ENCODE peak calls at places on chromosomes 4 and X, in four cellular contexts. One of them, this sample, is unnamed.

GRCh38 chrX:111492085-111492484 is 19.4 kb upstream of the SERTM2 start:
- DNase-seq in GM13977: no peak
- DNase-seq in HCEC 1CT: no peak
- DNase-seq in endodermal cell: no peak
- DNase-seq in this sample: no peak

GRCh38 chrX:100072286-100072685 is 337.8 kb downstream of the PCDH19 start:
- DNase-seq in endodermal cell: no peak
- DNase-seq in HCEC 1CT: no peak
- DNase-seq in GM13977: no peak
- DNase-seq in this sample: no peak

GRCh38 chr4:139665690-139666529 is at the start of gene MGST2:
- DNase-seq in HCEC 1CT: peak; percentile 14
- DNase-seq in endodermal cell: peak; percentile 90
- DNase-seq in GM13977: peak; percentile 57
- DNase-seq in this sample: peak; percentile 58

GRCh38 chrX:30992381-30992904 is 79.4 kb downstream of the FTHL17 start:
- DNase-seq in GM13977: no peak
- DNase-seq in HCEC 1CT: no peak
- DNase-seq in endodermal cell: no peak
- DNase-seq in this sample: no peak

GRCh38 chr4:174218127-174218790 is 65.2 kb downstream of the FBXO8 start:
- DNase-seq in HCEC 1CT: no peak
- DNase-seq in endodermal cell: peak; percentile 79
- DNase-seq in GM13977: no peak
- DNase-seq in this sample: no peak

GRCh38 chr4:42347076-42347475 is 50.2 kb upstream of the SHISA3 start:
- DNase-seq in GM13977: no peak
- DNase-seq in endodermal cell: no peak
- DNase-seq in HCEC 1CT: no peak
- DNase-seq in this sample: no peak

GRCh38 chrX:121103381-121103780 is 56.0 kb downstream of the GLUD2 start:
- DNase-seq in GM13977: no peak
- DNase-seq in HCEC 1CT: no peak
- DNase-seq in endodermal cell: no peak
- DNase-seq in this sample: no peak

GRCh38 chr4:43399726-43400125 is 507.2 kb downstream of the GRXCR1 start:
- DNase-seq in HCEC 1CT: no peak
- DNase-seq in GM13977: no peak
- DNase-seq in endodermal cell: no peak
- DNase-seq in this sample: no peak

GRCh38 chr4:95889662-95890061 is 49.8 kb downstream of the PDHA2 start:
- DNase-seq in endodermal cell: peak; percentile 77
- DNase-seq in GM13977: no peak
- DNase-seq in HCEC 1CT: no peak
- DNase-seq in this sample: no peak

GRCh38 chr4:12889054-12889453 is 595.1 kb downstream of the RAB28 start:
- DNase-seq in GM13977: no peak
- DNase-seq in HCEC 1CT: no peak
- DNase-seq in endodermal cell: no peak
- DNase-seq in this sample: no peak

GRCh38 chrX:140766024-140766611 is 56.6 kb downstream of the LINC00632 start:
- DNase-seq in HCEC 1CT: peak; percentile 24
- DNase-seq in GM13977: peak; percentile 37
- DNase-seq in endodermal cell: peak; percentile 84
- DNase-seq in this sample: peak; percentile 42

GRCh38 chr4:166989886-166990285 is 244.4 kb downstream of the SPOCK3 start:
- DNase-seq in GM13977: no peak
- DNase-seq in HCEC 1CT: no peak
- DNase-seq in endodermal cell: no peak
- DNase-seq in this sample: no peak

GRCh38 chr4:159487284-159487747 is 384.4 kb downstream of the RAPGEF2 start:
- DNase-seq in GM13977: peak; percentile 31
- DNase-seq in endodermal cell: peak; percentile 84
- DNase-seq in HCEC 1CT: peak; percentile 55
- DNase-seq in this sample: peak; percentile 69

GRCh38 chr4:3651267-3651846 is 114.8 kb upstream of the ADRA2C start:
- DNase-seq in HCEC 1CT: no peak
- DNase-seq in endodermal cell: no peak
- DNase-seq in GM13977: no peak
- DNase-seq in this sample: no peak

GRCh38 chrX:79367907-79368306 is 773 bp upstream of the ITM2A start:
- DNase-seq in endodermal cell: no peak
- DNase-seq in HCEC 1CT: no peak
- DNase-seq in GM13977: no peak
- DNase-seq in this sample: no peak

GRCh38 chr4:81405900-81406401 is 65.8 kb downstream of the RASGEF1B start:
- DNase-seq in endodermal cell: no peak
- DNase-seq in HCEC 1CT: peak; percentile 32
- DNase-seq in GM13977: peak; percentile 62
- DNase-seq in this sample: peak; percentile 73

GRCh38 chr4:107380836-107381438 is 339.1 kb downstream of the PAPSS1 start:
- DNase-seq in endodermal cell: no peak
- DNase-seq in GM13977: no peak
- DNase-seq in HCEC 1CT: no peak
- DNase-seq in this sample: no peak

GRCh38 chr4:98775672-98776071 is 117.3 kb upstream of the TSPAN5 start:
- DNase-seq in endodermal cell: no peak
- DNase-seq in GM13977: no peak
- DNase-seq in HCEC 1CT: no peak
- DNase-seq in this sample: no peak

GRCh38 chrX:1601768-1602085 is 10.3 kb downstream of the AKAP17A start:
- DNase-seq in HCEC 1CT: no peak
- DNase-seq in GM13977: no peak
- DNase-seq in endodermal cell: no peak
- DNase-seq in this sample: no peak

GRCh38 chr4:8846046-8846720 is 25.5 kb downstream of the HMX1 start:
- DNase-seq in endodermal cell: peak; percentile 35
- DNase-seq in GM13977: no peak
- DNase-seq in HCEC 1CT: no peak
- DNase-seq in this sample: no peak

GRCh38 chr4:107562306-107562705 is 157.7 kb downstream of the PAPSS1 start:
- DNase-seq in endodermal cell: no peak
- DNase-seq in GM13977: no peak
- DNase-seq in HCEC 1CT: no peak
- DNase-seq in this sample: no peak

GRCh38 chr4:129043523-129043922 is 49.8 kb downstream of the SCLT1 start:
- DNase-seq in GM13977: no peak
- DNase-seq in HCEC 1CT: peak; percentile 13
- DNase-seq in endodermal cell: no peak
- DNase-seq in this sample: peak; percentile 10

GRCh38 chr4:78459327-78459726 is 92.2 kb upstream of the ANXA3 start:
- DNase-seq in HCEC 1CT: no peak
- DNase-seq in GM13977: no peak
- DNase-seq in endodermal cell: no peak
- DNase-seq in this sample: no peak

GRCh38 chr4:38785901-38786402 is 3.2 kb upstream of the TLR10 start:
- DNase-seq in endodermal cell: no peak
- DNase-seq in HCEC 1CT: no peak
- DNase-seq in GM13977: peak; percentile 52
- DNase-seq in this sample: no peak

GRCh38 chrX:13693341-13693871 is 4.5 kb downstream of the RAB9A start:
- DNase-seq in endodermal cell: peak; percentile 54
- DNase-seq in GM13977: no peak
- DNase-seq in HCEC 1CT: no peak
- DNase-seq in this sample: no peak

GRCh38 chr4:174154455-174154854 is 129.0 kb downstream of the FBXO8 start:
- DNase-seq in endodermal cell: no peak
- DNase-seq in HCEC 1CT: peak; percentile 70
- DNase-seq in GM13977: no peak
- DNase-seq in this sample: peak; percentile 34

GRCh38 chrX:66918511-66918910 is 279.6 kb upstream of the EDA2R start:
- DNase-seq in GM13977: no peak
- DNase-seq in endodermal cell: no peak
- DNase-seq in HCEC 1CT: no peak
- DNase-seq in this sample: no peak

GRCh38 chr4:2296621-2297601 is 35.0 kb upstream of the MXD4 start:
- DNase-seq in HCEC 1CT: no peak
- DNase-seq in endodermal cell: peak; percentile 49
- DNase-seq in GM13977: no peak
- DNase-seq in this sample: no peak

GRCh38 chr4:102341201-102341600 is 4.1 kb downstream of the SLC39A8 start:
- DNase-seq in endodermal cell: no peak
- DNase-seq in GM13977: no peak
- DNase-seq in HCEC 1CT: no peak
- DNase-seq in this sample: no peak

This sample was measured in AG08396.